ENCODE peak calls at places on chromosomes 5 and 9, in ten cellular contexts. T is suprapubic skin, A is cardiac muscle cell, C is colonic mucosa, H is breast epithelium, X is RWPE2, G is cardiac fibroblast, Z is psoas muscle, U is activated B cell treated with CpG ODN at 0.5 μM for 24 hours, R is uterus. M is an unnamed sample.
A peak's percentile ranks its signal among the peaks of the same experiment; 100 is the strongest.

GRCh38 chr5:101102506-101102905 is 199.4 kb upstream of the ST8SIA4 start:
- DNase-seq in T (no peak), A (no peak), C (no peak), H (no peak), X (no peak), G (no peak), Z (no peak), U (no peak), R (no peak), M (no peak)

GRCh38 chr5:31581498-31582099 is 49.5 kb downstream of the C5orf22 start:
- DNase-seq in T (no peak), A (peak; percentile 58), C (no peak), H (no peak), X (no peak), G (peak; percentile 69), Z (no peak), U (no peak), R (no peak), M (no peak)

GRCh38 chr5:170503970-170504525 is at the start of gene KCNIP1:
- DNase-seq in T (no peak), A (peak; percentile 80), C (no peak), H (no peak), X (no peak), G (no peak), Z (no peak), U (no peak), R (no peak), M (no peak)

GRCh38 chr9:127178646-127179632 is 56.5 kb upstream of the ANGPTL2 start:
- DNase-seq in T (peak; percentile 56), A (no peak), C (peak; percentile 23), H (peak; percentile 25), X (peak; percentile 37), G (no peak), Z (no peak), U (peak; percentile 9), R (peak; percentile 34), M (peak; percentile 59)

GRCh38 chr5:135069016-135069770 is 35.2 kb upstream of the PITX1 start:
- DNase-seq in T (peak; percentile 29), A (no peak), C (no peak), H (no peak), X (peak; percentile 46), G (no peak), Z (no peak), U (no peak), R (no peak), M (peak; percentile 51)

GRCh38 chr5:61159841-61160240 is 2.4 kb downstream of the SMIM15 start:
- DNase-seq in T (no peak), A (no peak), C (no peak), H (no peak), X (no peak), G (peak; percentile 38), Z (no peak), U (no peak), R (no peak), M (no peak)

GRCh38 chr5:157266286-157267007 is 524 bp downstream of the CYFIP2 start:
- DNase-seq in T (no peak), A (peak; percentile 49), C (peak; percentile 48), H (no peak), X (no peak), G (no peak), Z (no peak), U (peak; percentile 61), R (no peak), M (no peak)

GRCh38 chr9:121067655-121068054 is 7.1 kb upstream of the CNTRL start:
- DNase-seq in T (no peak), A (no peak), C (no peak), H (no peak), X (no peak), G (no peak), Z (no peak), U (no peak), R (no peak), M (no peak)

GRCh38 chr5:160419458-160420330 is 813 bp upstream of the SLU7 start:
- DNase-seq in T (no peak), A (no peak), C (no peak), H (no peak), X (no peak), G (no peak), Z (no peak), U (no peak), R (no peak), M (no peak)

GRCh38 chr5:36060516-36060885 is 6.2 kb downstream of the UGT3A2 start:
- DNase-seq in T (no peak), A (no peak), C (no peak), H (no peak), X (no peak), G (no peak), Z (no peak), U (no peak), R (no peak), M (no peak)

GRCh38 chr5:124972703-124973102 is 226.3 kb upstream of the ZNF608 start:
- DNase-seq in T (no peak), A (no peak), C (no peak), H (no peak), X (no peak), G (no peak), Z (no peak), U (no peak), R (no peak), M (no peak)
- TF ChIP-seq CTCF in T (no peak), A (no peak), C (no peak), H (no peak), X (no peak), G (no peak), Z (no peak), U (no peak), R (no peak), M (peak; percentile 31)

GRCh38 chr5:150989695-150990094 is 30.7 kb upstream of the GPX3 start:
- DNase-seq in T (no peak), A (peak; percentile 27), C (no peak), H (no peak), X (no peak), G (peak; percentile 10), Z (no peak), U (no peak), R (no peak), M (no peak)
- TF ChIP-seq CTCF in T (no peak), A (peak; percentile 24), C (no peak), H (no peak), X (peak; percentile 21), G (peak; percentile 23), Z (no peak), U (no peak), R (no peak), M (peak; percentile 26)

GRCh38 chr5:141342773-141343172 is 856 bp upstream of the PCDHGA3 start:
- DNase-seq in T (no peak), A (peak; percentile 20), C (no peak), H (no peak), X (no peak), G (no peak), Z (no peak), U (no peak), R (no peak), M (no peak)

GRCh38 chr5:141345327-141345726 is 1.7 kb downstream of the PCDHGA3 start:
- DNase-seq in T (no peak), A (no peak), C (no peak), H (no peak), X (no peak), G (no peak), Z (no peak), U (no peak), R (no peak), M (no peak)

GRCh38 chr5:141343953-141344463 is 379 bp downstream of the PCDHGA3 start:
- DNase-seq in T (no peak), A (no peak), C (no peak), H (no peak), X (no peak), G (no peak), Z (no peak), U (no peak), R (no peak), M (no peak)

GRCh38 chr5:141338538-141339306 is at the start of gene PCDHGA2:
- DNase-seq in T (no peak), A (no peak), C (no peak), H (no peak), X (no peak), G (peak; percentile 73), Z (no peak), U (no peak), R (no peak), M (no peak)

DNA sequence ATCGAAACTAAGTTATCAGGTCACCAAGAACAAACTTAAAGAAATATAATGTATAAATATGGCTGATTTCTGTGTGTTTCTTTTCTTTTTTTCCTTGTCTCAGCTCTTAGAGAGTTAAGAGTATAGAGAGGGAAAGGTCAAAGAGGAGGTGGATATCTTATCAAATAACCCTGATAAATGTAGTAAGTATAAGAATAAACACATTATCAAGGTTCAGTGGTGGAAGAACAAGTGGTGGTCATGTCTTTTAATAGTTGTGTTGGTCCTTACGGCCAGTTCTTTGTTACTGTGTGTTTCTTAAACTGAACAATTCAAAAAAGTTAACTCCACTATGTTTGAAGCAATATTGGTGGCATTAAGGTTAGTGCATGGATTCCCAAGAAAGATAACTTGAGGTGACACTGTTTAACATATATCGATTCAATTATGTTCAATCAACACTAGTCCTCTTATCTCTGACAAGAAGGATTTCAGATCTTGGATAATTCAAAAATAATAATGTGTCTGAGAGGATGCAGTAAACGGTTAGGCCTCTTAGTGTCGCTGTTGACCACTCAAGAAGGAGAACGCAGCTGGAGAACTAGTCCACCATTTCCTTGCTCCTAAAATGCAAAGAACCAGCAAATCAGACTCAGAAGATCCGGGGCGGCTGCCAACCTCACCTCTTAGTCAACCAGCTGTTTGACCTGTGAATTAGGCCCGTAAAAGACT is at the start of gene PCDHGA3:
- DNase-seq in T (no peak), A (no peak), C (no peak), H (no peak), X (no peak), G (peak; percentile 73), Z (no peak), U (no peak), R (no peak), M (no peak)
- TF ChIP-seq CTCF in T (no peak), A (peak; percentile 42), C (no peak), H (no peak), X (peak; percentile 49), G (peak; percentile 46), Z (peak; percentile 41), U (no peak), R (no peak), M (no peak)

GRCh38 chr5:180785794-180786221 is 16.8 kb downstream of the MGAT1 start:
- DNase-seq in T (no peak), A (peak; percentile 31), C (no peak), H (peak; percentile 74), X (no peak), G (peak; percentile 79), Z (peak; percentile 42), U (no peak), R (no peak), M (peak; percentile 85)

GRCh38 chr5:180787711-180788431 is 14.7 kb downstream of the MGAT1 start:
- DNase-seq in T (no peak), A (no peak), C (peak; percentile 17), H (no peak), X (no peak), G (no peak), Z (no peak), U (no peak), R (no peak), M (peak; percentile 87)

GRCh38 chr5:180786398-180787005 is 16.1 kb downstream of the MGAT1 start:
- DNase-seq in T (no peak), A (no peak), C (peak; percentile 15), H (no peak), X (peak; percentile 63), G (no peak), Z (no peak), U (no peak), R (no peak), M (peak; percentile 46)

GRCh38 chr5:180785151-180785781 is 17.3 kb downstream of the MGAT1 start:
- DNase-seq in T (no peak), A (no peak), C (peak; percentile 21), H (no peak), X (no peak), G (peak; percentile 89), Z (no peak), U (no peak), R (no peak), M (peak; percentile 68)

GRCh38 chr5:180787025-180787424 is 15.6 kb downstream of the MGAT1 start:
- DNase-seq in T (no peak), A (no peak), C (no peak), H (no peak), X (no peak), G (no peak), Z (no peak), U (no peak), R (no peak), M (peak; percentile 38)
- TF ChIP-seq CTCF in T (no peak), A (no peak), C (no peak), H (no peak), X (no peak), G (no peak), Z (no peak), U (no peak), R (no peak), M (no peak)